ENCODE peak calls at places on chromosomes 7 and 10, in five cellular contexts. N is GM03348, Q is NCI-H1092, J is iPS-NIHi11, B is GM12865. Y is an unnamed sample.

GRCh38 chr10:116521424-116522305 is 24.1 kb upstream of the PNLIP start:
- DNase-seq in N (peak), Q (no peak), J (peak), B (peak), Y (peak)

GRCh38 chr10:13634207-13634606 is 47.4 kb downstream of the PRPF18 start:
- DNase-seq in N (no peak), Q (no peak), J (no peak), B (no peak), Y (peak)

GRCh38 chr10:43931308-43931930 is 282.7 kb upstream of the ZNF32 start:
- DNase-seq in N (peak), Q (no peak), J (no peak), B (no peak), Y (peak)

GRCh38 chr7:42493436-42494198 is 256.6 kb upstream of the GLI3 start:
- DNase-seq in N (peak), Q (no peak), J (peak), B (no peak), Y (peak)

GRCh38 chr10:89115876-89116627 is 91.1 kb downstream of the CH25H start:
- DNase-seq in N (peak), Q (no peak), J (no peak), B (no peak), Y (peak)

GRCh38 chr10:538895-539294 is 150.6 kb downstream of the DIP2C start:
- DNase-seq in N (no peak), Q (no peak), J (no peak), B (no peak), Y (no peak)

GRCh38 chr7:44261239-44261638 is 60.5 kb downstream of the YKT6 start:
- DNase-seq in N (no peak), Q (no peak), J (no peak), B (peak), Y (no peak)

GRCh38 chr7:116236020-116236630 is 25.8 kb downstream of the TES start:
- DNase-seq in N (peak), Q (peak), J (peak), B (peak), Y (peak)

GRCh38 chr7:27627146-27627545 is 35.5 kb downstream of the HIBADH start:
- DNase-seq in N (no peak), Q (no peak), J (no peak), B (no peak), Y (no peak)

GRCh38 chr10:62582098-62582705 is 208.0 kb downstream of the ZNF365 start:
- DNase-seq in N (peak), Q (no peak), J (no peak), B (no peak), Y (peak)

GRCh38 chr10:126175586-126176258 is 212.6 kb downstream of the ADAM12 start:
- DNase-seq in N (no peak), Q (no peak), J (no peak), B (no peak), Y (no peak)

GRCh38 chr10:18713077-18713476 is 53.8 kb downstream of the ARL5B start:
- DNase-seq in N (peak), Q (no peak), J (no peak), B (no peak), Y (peak)

GRCh38 chr10:98097611-98098010 is 36.8 kb upstream of the R3HCC1L start:
- DNase-seq in N (no peak), Q (no peak), J (no peak), B (no peak), Y (no peak)

GRCh38 chr7:143401265-143401664 is 7.4 kb downstream of the EPHA1 start:
- DNase-seq in N (no peak), Q (no peak), J (no peak), B (no peak), Y (no peak)

GRCh38 chr7:39987641-39988347 is 37.7 kb downstream of the CDK13 start:
- DNase-seq in N (no peak), Q (no peak), J (no peak), B (no peak), Y (peak)

GRCh38 chr10:98361131-98361633 is 53.8 kb downstream of the PYROXD2 start:
- DNase-seq in N (peak), Q (no peak), J (peak), B (peak), Y (peak)

GRCh38 chr7:153413540-153414287 is 638.5 kb upstream of the DPP6 start:
- DNase-seq in N (no peak), Q (no peak), J (no peak), B (no peak), Y (no peak)

GRCh38 chr10:100341953-100342626 is 4.9 kb upstream of the SCD start:
- DNase-seq in N (peak), Q (no peak), J (peak), B (peak), Y (peak)

GRCh38 chr10:18474111-18474455 is 177.3 kb downstream of the NSUN6 start:
- DNase-seq in N (no peak), Q (no peak), J (no peak), B (no peak), Y (no peak)

GRCh38 chr10:124665980-124666379 is 78.2 kb downstream of the FAM53B start:
- DNase-seq in N (peak), Q (no peak), J (no peak), B (no peak), Y (no peak)

GRCh38 chr10:22022257-22023051 is 18.9 kb upstream of the DNAJC1 start:
- DNase-seq in N (no peak), Q (no peak), J (no peak), B (no peak), Y (no peak)

GRCh38 chr7:134527979-134528371 is 608 bp downstream of the AKR1B10 start:
- DNase-seq in N (peak), Q (no peak), J (peak), B (no peak), Y (peak)

GRCh38 chr10:230758-231157 is 95.5 kb downstream of the ZMYND11 start:
- DNase-seq in N (no peak), Q (no peak), J (peak), B (no peak), Y (no peak)

GRCh38 chr7:130231792-130232191 is 24.1 kb downstream of the SSMEM1 start:
- DNase-seq in N (no peak), Q (no peak), J (no peak), B (no peak), Y (no peak)

GRCh38 chr7:100632951-100633717 is 8.2 kb downstream of the TFR2 start:
- DNase-seq in N (peak), Q (peak), J (peak), B (peak), Y (peak)

GRCh38 chr10:21401196-21401595 is 124.3 kb downstream of the SKIDA1 start:
- DNase-seq in N (no peak), Q (no peak), J (no peak), B (no peak), Y (no peak)

GRCh38 chr10:100980327-100981110 is 6.8 kb downstream of the MRPL43 start:
- DNase-seq in N (no peak), Q (no peak), J (no peak), B (no peak), Y (no peak)

GRCh38 chr7:81887098-81887497 is 117.3 kb upstream of the HGF start:
- DNase-seq in N (no peak), Q (peak), J (no peak), B (peak), Y (no peak)

Y was measured in osteoblast.